ENCODE peak calls at places on chromosome 18, in nine cellular contexts. A is NCI-H1048; V is IMR-90; Z is PC-9; C is stimulated activated CD4-positive, alpha-beta T cell treated with anti-CD3 and anti-CD28 coated beads, Interleukin-1b, Interleukin-23, amount 100 ng/mL, for 24 hours; Q is stimulated activated CD8-positive, alpha-beta memory T cell treated with anti-CD3 and anti-CD28 coated beads, Interleukin-15, amount 100 ng/mL, for 24 hours; T is RKO; O is fibroblast of lung; R is left ventricle myocardium superior. S is an unnamed sample.
A peak's percentile ranks its signal among the peaks of the same experiment; 100 is the strongest.

GRCh38 chr18:63253428-63254372 is 65.9 kb downstream of the BCL2 start:
- DNase-seq in A (no peak), V (peak; percentile 44), Z (no peak), C (no peak), Q (no peak), T (no peak), O (peak; percentile 79), R (no peak), S (peak; percentile 23)

GRCh38 chr18:54616220-54616848 is 25.3 kb downstream of the DYNAP start:
- DNase-seq in A (no peak), V (no peak), Z (no peak), C (no peak), Q (no peak), T (no peak), O (no peak), R (no peak), S (no peak)

GRCh38 chr18:8767356-8767755 is 62.0 kb downstream of the MTCL1 start:
- DNase-seq in A (no peak), V (no peak), Z (no peak), C (no peak), Q (no peak), T (no peak), O (no peak), R (no peak), S (no peak)

GRCh38 chr18:44856157-44856556 is 175.5 kb downstream of the SETBP1 start:
- DNase-seq in A (no peak), V (no peak), Z (peak; percentile 65), C (no peak), Q (no peak), T (no peak), O (no peak), R (no peak), S (no peak)

GRCh38 chr18:13541621-13542519 is 184.5 kb downstream of the FAM210A start:
- DNase-seq in A (no peak), V (no peak), Z (no peak), C (no peak), Q (no peak), T (no peak), O (no peak), R (no peak), S (no peak)

GRCh38 chr18:23377669-23378469 is 75.2 kb upstream of the RIOK3 start:
- DNase-seq in A (no peak), V (peak; percentile 92), Z (peak; percentile 66), C (no peak), Q (no peak), T (peak; percentile 76), O (peak; percentile 89), R (no peak), S (peak; percentile 85)

GRCh38 chr18:55236150-55236931 is 277.1 kb upstream of the CCDC68 start:
- DNase-seq in A (no peak), V (peak; percentile 38), Z (no peak), C (no peak), Q (no peak), T (no peak), O (peak; percentile 69), R (peak; percentile 46), S (no peak)

GRCh38 chr18:65606551-65607130 is 144.2 kb upstream of the CDH7 start:
- DNase-seq in A (no peak), V (no peak), Z (no peak), C (no peak), Q (no peak), T (no peak), O (no peak), R (no peak), S (no peak)

GRCh38 chr18:57301573-57302230 is 50.7 kb upstream of the ST8SIA3 start:
- DNase-seq in A (no peak), V (no peak), Z (no peak), C (no peak), Q (no peak), T (no peak), O (no peak), R (no peak), S (no peak)

GRCh38 chr18:54672846-54673475 is 81.9 kb downstream of the DYNAP start:
- DNase-seq in A (no peak), V (no peak), Z (peak; percentile 91), C (no peak), Q (no peak), T (no peak), O (no peak), R (no peak), S (no peak)

S was measured in A172.